ENCODE peak calls at places on chromosomes 1 and 21, in five cellular contexts. O is CD4-positive, alpha-beta T cell; F is RWPE1; P is activated naive CD4-positive, alpha-beta T cell; K is suprapubic skin. J is an unnamed sample.

GRCh38 chr1:32703479-32704291 is 1.1 kb upstream of the SYNC start:
- DNase-seq in K (peak; percentile 64), F (peak; percentile 54), O (no peak), P (no peak), J (no peak)

GRCh38 chr1:9443913-9444445 is 95.3 kb upstream of the SLC25A33 start:
- DNase-seq in K (no peak), O (no peak), P (no peak), F (peak; percentile 26), J (no peak)

GRCh38 chr1:62841587-62842169 is 57.7 kb downstream of the ATG4C start:
- DNase-seq in O (no peak), K (no peak), P (no peak), F (peak; percentile 55), J (peak; percentile 14)

GRCh38 chr1:26861889-26862371 is 1.0 kb upstream of the SFN start:
- DNase-seq in P (no peak), K (no peak), F (no peak), O (no peak), J (no peak)

GRCh38 chr1:32249831-32250525 is 1.1 kb upstream of the LCK start:
- DNase-seq in K (peak; percentile 67), F (peak; percentile 59), O (peak; percentile 79), P (peak; percentile 64), J (no peak)

GRCh38 chr1:44696789-44697188 is 22.3 kb downstream of the ARMH1 start:
- DNase-seq in F (no peak), O (peak; percentile 8), K (no peak), P (peak; percentile 22), J (no peak)

GRCh38 chr1:184753608-184754478 is 815 bp downstream of the EDEM3 start:
- DNase-seq in O (peak; percentile 43), P (peak; percentile 28), K (peak; percentile 75), F (peak; percentile 10), J (no peak)

GRCh38 chr1:53810497-53810896 is 27.6 kb downstream of the NDC1 start:
- DNase-seq in F (no peak), P (no peak), K (no peak), O (no peak), J (no peak)

GRCh38 chr1:219710529-219711194 is 97.8 kb upstream of the ZC3H11B start:
- DNase-seq in P (no peak), O (no peak), K (no peak), F (peak; percentile 46), J (peak; percentile 15)

GRCh38 chr1:175673236-175674150 is 69.9 kb downstream of the TNR start:
- DNase-seq in F (peak; percentile 32), K (no peak), P (no peak), O (no peak), J (no peak)

GRCh38 chr1:204451352-204452124 is 39.9 kb upstream of the PPP1R15B start:
- DNase-seq in K (no peak), P (no peak), F (no peak), O (no peak), J (no peak)

GRCh38 chr1:234515821-234516241 is 36.9 kb upstream of the TARBP1 start:
- DNase-seq in O (no peak), K (no peak), F (peak; percentile 58), P (no peak), J (no peak)

GRCh38 chr1:1329304-1330210 is 1.5 kb upstream of the TAS1R3 start:
- DNase-seq in K (no peak), P (no peak), O (no peak), F (no peak), J (no peak)

GRCh38 chr1:7561331-7561921 is 209.7 kb upstream of the VAMP3 start:
- DNase-seq in F (no peak), K (no peak), O (no peak), P (no peak), J (no peak)

GRCh38 chr1:18635833-18636671 is 5.4 kb downstream of the PAX7 start:
- DNase-seq in P (no peak), F (peak; percentile 56), O (no peak), K (no peak), J (no peak)

GRCh38 chr1:34137411-34137810 is 27.6 kb downstream of the CSMD2 start:
- DNase-seq in P (no peak), F (no peak), O (no peak), K (no peak), J (no peak)

GRCh38 chr1:151326619-151327222 is 495 bp downstream of the PI4KB start:
- DNase-seq in P (no peak), O (peak; percentile 47), K (peak; percentile 83), F (peak; percentile 67), J (no peak)

GRCh38 chr1:212607206-212607923 is 1.2 kb upstream of the ATF3 start:
- DNase-seq in F (no peak), K (peak; percentile 86), O (no peak), P (no peak), J (no peak)

GRCh38 chr1:53066433-53066832 is 4.4 kb downstream of the PODN start:
- DNase-seq in F (no peak), P (no peak), O (no peak), K (no peak), J (no peak)

GRCh38 chr1:93437976-93438605 is 9.8 kb upstream of the FNBP1L start:
- DNase-seq in K (no peak), P (no peak), O (no peak), F (peak; percentile 62), J (no peak)

GRCh38 chr1:211697356-211697755 is 21.9 kb upstream of the NEK2 start:
- DNase-seq in O (no peak), F (no peak), K (no peak), P (no peak), J (no peak)

GRCh38 chr21:30233228-30233627 is 17.3 kb upstream of the CLDN8 start:
- DNase-seq in K (no peak), P (no peak), F (no peak), O (no peak), J (no peak)